ENCODE peak calls at places on chromosomes 2 and 18, in seven cellular contexts. M, Q, D, B, Z, G and T are unnamed samples.
A peak's percentile ranks its signal among the peaks of the same experiment; 100 is the strongest.

GRCh38 chr2:24301599-24301998 is 58.7 kb downstream of the ITSN2 start:
- DNase-seq in Q (no peak), B (peak; percentile 51), G (no peak), M (no peak), D (no peak), Z (no peak), T (no peak)

GRCh38 chr18:75248426-75249191 is 38.0 kb downstream of the TSHZ1 start:
- DNase-seq in M (no peak), Z (no peak), G (no peak), Q (no peak), D (no peak), B (no peak), T (no peak)

GRCh38 chr2:101776172-101777043 is 78.9 kb downstream of the MAP4K4 start:
- DNase-seq in D (no peak), Z (no peak), G (no peak), B (no peak), M (no peak), Q (no peak), T (no peak)

GRCh38 chr18:76131738-76132137 is 363.3 kb downstream of the ZNF516 start:
- DNase-seq in M (no peak), Q (no peak), Z (no peak), G (no peak), D (no peak), B (no peak), T (no peak)

GRCh38 chr2:1633936-1634587 is 110.3 kb downstream of the PXDN start:
- DNase-seq in Z (no peak), B (peak; percentile 18), D (no peak), M (no peak), Q (no peak), G (peak; percentile 49), T (no peak)

GRCh38 chr2:33209976-33210375 is 263.2 kb downstream of the LTBP1 start:
- DNase-seq in G (no peak), Z (no peak), B (no peak), D (no peak), Q (peak; percentile 55), M (peak; percentile 52), T (no peak)

GRCh38 chr18:33051397-33051796 is 278.6 kb upstream of the KLHL14 start:
- DNase-seq in B (no peak), G (no peak), M (peak; percentile 59), Q (no peak), D (no peak), Z (no peak), T (peak; percentile 49)

GRCh38 chr18:79167526-79168190 is 98.5 kb downstream of the ATP9B start:
- DNase-seq in M (no peak), G (no peak), D (peak; percentile 82), Q (no peak), B (no peak), Z (no peak), T (no peak)

GRCh38 chr2:70784320-70784719 is 6.1 kb downstream of the FIGLA start:
- DNase-seq in B (no peak), D (no peak), M (no peak), G (no peak), Z (no peak), Q (no peak), T (no peak)

GRCh38 chr2:164896226-164896625 is 54.6 kb upstream of the COBLL1 start:
- DNase-seq in Z (no peak), M (peak; percentile 31), B (no peak), Q (peak; percentile 63), D (no peak), G (no peak), T (no peak)

GRCh38 chr2:157596992-157597681 is 31.5 kb downstream of the ACVR1C start:
- DNase-seq in Q (peak; percentile 1), M (peak; percentile 10), D (peak; percentile 19), Z (no peak), B (peak; percentile 26), G (no peak), T (no peak)

GRCh38 chr2:241036397-241036963 is 38.1 kb downstream of the SNED1 start:
- DNase-seq in Z (peak; percentile 28), D (no peak), M (peak; percentile 32), G (no peak), Q (no peak), B (peak; percentile 71), T (peak; percentile 22)

GRCh38 chr2:28413152-28413895 is 20.7 kb downstream of the FOSL2 start:
- DNase-seq in G (no peak), M (peak; percentile 52), D (peak; percentile 48), Z (peak; percentile 65), Q (peak; percentile 49), B (no peak), T (no peak)

GRCh38 chr2:134845719-134846118 is 7.3 kb downstream of the ACMSD start:
- DNase-seq in M (peak; percentile 37), Z (no peak), G (no peak), Q (peak; percentile 70), B (no peak), D (no peak), T (no peak)

GRCh38 chr2:28747714-28748113 is 3.9 kb upstream of the PPP1CB start:
- DNase-seq in B (no peak), Q (no peak), Z (peak; percentile 64), M (no peak), G (no peak), D (no peak), T (no peak)

GRCh38 chr18:26747131-26747475 is 118.4 kb downstream of the AQP4 start:
- DNase-seq in G (no peak), B (no peak), Z (no peak), Q (no peak), D (no peak), M (peak; percentile 1), T (no peak)

GRCh38 chr18:80067897-80068296 is 33.7 kb downstream of the RBFA start:
- DNase-seq in Z (no peak), Q (no peak), G (no peak), B (no peak), M (no peak), D (no peak), T (no peak)

GRCh38 chr2:124810132-124810531 is 785.0 kb downstream of the CNTNAP5 start:
- DNase-seq in M (peak; percentile 23), G (no peak), D (peak; percentile 14), B (no peak), Q (peak; percentile 44), Z (peak; percentile 50), T (no peak)

GRCh38 chr18:76981388-76981968 is 151.1 kb downstream of the MBP start:
- DNase-seq in G (peak; percentile 40), Q (peak; percentile 7), M (peak; percentile 15), D (no peak), B (no peak), Z (peak; percentile 70), T (no peak)

GRCh38 chr2:233414777-233415570 is 60.7 kb downstream of the DGKD start:
- DNase-seq in B (peak; percentile 75), M (peak; percentile 42), D (no peak), G (no peak), Q (peak; percentile 60), Z (peak; percentile 48), T (peak; percentile 71)

GRCh38 chr2:95051636-95052035 is 26.1 kb downstream of the MAL start:
- DNase-seq in Q (no peak), G (no peak), B (no peak), Z (no peak), M (no peak), D (no peak), T (no peak)

GRCh38 chr2:95054016-95054415 is 28.5 kb downstream of the MAL start:
- DNase-seq in Q (no peak), Z (no peak), B (no peak), G (no peak), M (no peak), D (no peak), T (no peak)

GRCh38 chr2:95052804-95053535 is 27.5 kb downstream of the MAL start:
- DNase-seq in Z (no peak), G (no peak), D (no peak), B (no peak), Q (no peak), M (no peak), T (no peak)

GRCh38 chr2:95052301-95052700 is 26.8 kb downstream of the MAL start:
- DNase-seq in G (no peak), Q (no peak), M (no peak), Z (no peak), B (no peak), D (no peak), T (no peak)

DNA sequence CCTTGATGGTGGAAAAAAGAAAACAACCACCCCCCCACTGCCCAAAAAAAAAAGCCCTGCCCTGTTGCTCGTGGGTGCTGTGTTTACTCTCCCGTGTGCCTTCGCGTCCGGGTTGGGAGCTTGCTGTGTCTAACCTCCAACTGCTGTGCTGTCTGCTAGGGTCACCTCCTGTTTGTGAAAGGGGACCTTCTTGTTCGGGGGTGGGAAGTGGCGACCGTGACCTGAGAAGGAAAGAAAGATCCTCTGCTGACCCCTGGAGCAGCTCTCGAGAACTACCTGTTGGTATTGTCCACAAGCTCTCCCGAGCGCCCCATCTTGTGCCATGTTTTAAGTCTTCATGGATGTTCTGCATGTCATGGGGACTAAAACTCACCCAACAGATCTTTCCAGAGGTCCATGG is 28.0 kb downstream of the MAL start:
- DNase-seq in G (no peak), Z (no peak), B (no peak), M (no peak), Q (no peak), D (no peak), T (no peak)
- TF ChIP-seq CTCF in G (no peak), Z (no peak), B (no peak), M (no peak), Q (no peak), D (peak; percentile 44), T (no peak)

DNA sequence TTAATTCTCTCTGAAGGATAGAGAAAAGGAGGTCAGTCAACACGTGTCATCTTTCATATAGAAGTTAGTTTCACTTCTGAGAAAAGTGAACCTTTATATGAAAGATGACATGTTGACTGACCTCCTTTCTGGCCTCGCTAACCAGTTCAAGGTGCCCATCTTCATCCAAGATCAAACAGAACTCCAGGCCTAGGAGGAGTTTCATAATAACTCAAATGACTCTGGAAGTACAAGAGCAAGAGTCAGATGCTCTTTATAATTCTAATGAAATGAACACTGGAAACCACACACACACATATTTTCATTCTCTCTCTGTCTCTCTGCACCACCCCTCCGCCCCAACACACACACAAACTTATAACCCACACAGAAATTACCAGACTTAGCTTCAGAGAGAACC is 16.3 kb downstream of the ANKRD44 start:
- DNase-seq in D (no peak), Z (no peak), B (no peak), M (no peak), Q (no peak), G (no peak), T (no peak)
- H3K27ac ChIP-seq in D (peak overlapping the region; percentile 58), Z (peak overlapping the region; percentile 31), B (peak overlapping the region; percentile 78), M (no peak overlapping the region), Q (no peak overlapping the region), G (no peak overlapping the region), T (no peak overlapping the region)

GRCh38 chr2:178848335-178848734 is 41.1 kb upstream of the TTN start:
- DNase-seq in Q (no peak), M (no peak), D (no peak), G (no peak), Z (no peak), B (no peak), T (no peak)
- TF ChIP-seq CTCF in Q (no peak), M (no peak), D (no peak), G (no peak), Z (no peak), B (no peak), T (no peak)

DNA sequence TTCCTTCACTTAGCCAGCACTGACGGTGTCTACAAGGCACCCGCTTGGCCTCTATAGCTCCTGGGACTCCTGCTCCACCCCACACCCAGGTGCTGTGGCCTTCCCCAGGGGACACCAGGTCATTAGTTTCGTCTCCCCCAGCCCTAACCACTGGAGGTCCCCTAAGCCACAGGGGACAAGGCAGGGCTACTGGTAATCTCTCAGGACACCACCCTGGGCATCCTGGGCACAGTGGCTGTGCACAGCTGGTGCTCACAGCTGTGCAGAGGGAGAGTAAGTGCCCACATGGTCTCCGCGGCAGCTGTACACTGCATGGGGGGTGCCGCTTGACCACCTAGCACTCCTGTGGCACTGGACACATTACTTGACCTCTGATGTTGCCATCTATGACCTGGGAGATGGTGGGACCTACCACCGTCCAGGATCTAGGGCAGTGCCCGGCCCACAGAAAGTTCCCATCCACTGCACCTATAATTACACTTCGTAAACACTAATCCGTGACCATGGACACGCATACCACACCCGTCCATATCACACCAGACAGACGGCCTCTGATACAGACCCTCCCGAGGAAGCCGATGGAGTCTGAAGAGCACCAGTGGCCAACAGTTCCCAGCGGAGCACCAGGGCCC is 133.9 kb downstream of the HDAC4 start:
- DNase-seq in G (peak; percentile 69), B (no peak), Q (no peak), M (no peak), D (no peak), Z (no peak), T (peak; percentile 14)
- H3K27ac ChIP-seq in G (peak overlapping the region; percentile 75), B (peak overlapping the region; percentile 88), Q (peak overlapping the region; percentile 90), M (peak overlapping the region; percentile 83), D (peak overlapping the region; percentile 80), Z (peak overlapping the region; percentile 92), T (peak overlapping the region; percentile 76)